ENCODE peak calls at places on chromosome 17, in nine cellular contexts. One of them, this sample, is unnamed.

GRCh38 chr17:7912927-7913524 is 3.1 kb downstream of the RNF227 start:
- DNase-seq in uterus: no peak
- DNase-seq in sigmoid colon: no peak
- DNase-seq in body of pancreas: peak
- DNase-seq in stomach: no peak
- DNase-seq in A549: peak
- DNase-seq in ovary: no peak
- DNase-seq in prostate gland: peak
- DNase-seq in esophagus muscularis mucosa: no peak
- DNase-seq in this sample: peak

GRCh38 chr17:17685775-17686291 is 4.6 kb downstream of the RAI1 start:
- DNase-seq in body of pancreas: peak
- DNase-seq in sigmoid colon: no peak
- DNase-seq in stomach: peak
- DNase-seq in ovary: peak
- DNase-seq in esophagus muscularis mucosa: no peak
- DNase-seq in uterus: no peak
- DNase-seq in A549: peak
- DNase-seq in prostate gland: peak
- DNase-seq in this sample: peak

GRCh38 chr17:37067555-37068111 is 118.9 kb downstream of the AATF start:
- DNase-seq in ovary: peak
- DNase-seq in uterus: no peak
- DNase-seq in body of pancreas: peak
- DNase-seq in sigmoid colon: peak
- DNase-seq in A549: peak
- DNase-seq in esophagus muscularis mucosa: no peak
- DNase-seq in stomach: peak
- DNase-seq in prostate gland: peak
- DNase-seq in this sample: no peak

GRCh38 chr17:43018932-43019331 is 3.3 kb downstream of the VAT1 start:
- DNase-seq in stomach: no peak
- DNase-seq in sigmoid colon: no peak
- DNase-seq in uterus: no peak
- DNase-seq in ovary: no peak
- DNase-seq in prostate gland: no peak
- DNase-seq in body of pancreas: no peak
- DNase-seq in A549: no peak
- DNase-seq in esophagus muscularis mucosa: no peak
- DNase-seq in this sample: no peak

GRCh38 chr17:59254742-59255141 is 34.4 kb downstream of the GDPD1 start:
- DNase-seq in prostate gland: no peak
- DNase-seq in esophagus muscularis mucosa: no peak
- DNase-seq in A549: no peak
- DNase-seq in ovary: no peak
- DNase-seq in uterus: no peak
- DNase-seq in sigmoid colon: no peak
- DNase-seq in body of pancreas: no peak
- DNase-seq in stomach: no peak
- DNase-seq in this sample: no peak

GRCh38 chr17:82384730-82385429 is 13.3 kb downstream of the UTS2R start:
- DNase-seq in sigmoid colon: no peak
- DNase-seq in A549: peak
- DNase-seq in ovary: no peak
- DNase-seq in stomach: peak
- DNase-seq in prostate gland: peak
- DNase-seq in uterus: no peak
- DNase-seq in body of pancreas: peak
- DNase-seq in esophagus muscularis mucosa: no peak
- DNase-seq in this sample: peak

GRCh38 chr17:73304438-73304837 is 7.4 kb downstream of the CDC42EP4 start:
- DNase-seq in body of pancreas: no peak
- DNase-seq in stomach: no peak
- DNase-seq in A549: no peak
- DNase-seq in esophagus muscularis mucosa: no peak
- DNase-seq in sigmoid colon: no peak
- DNase-seq in prostate gland: no peak
- DNase-seq in ovary: no peak
- DNase-seq in uterus: no peak
- DNase-seq in this sample: no peak

GRCh38 chr17:82750241-82750905 is 1.5 kb upstream of the TBCD start:
- DNase-seq in sigmoid colon: no peak
- DNase-seq in body of pancreas: no peak
- DNase-seq in uterus: no peak
- DNase-seq in esophagus muscularis mucosa: no peak
- DNase-seq in prostate gland: no peak
- DNase-seq in ovary: peak
- DNase-seq in A549: no peak
- DNase-seq in stomach: no peak
- DNase-seq in this sample: no peak

GRCh38 chr17:58327363-58328194 is 1.0 kb downstream of the TSPOAP1 start:
- DNase-seq in stomach: no peak
- DNase-seq in ovary: peak
- DNase-seq in esophagus muscularis mucosa: no peak
- DNase-seq in sigmoid colon: no peak
- DNase-seq in prostate gland: no peak
- DNase-seq in A549: no peak
- DNase-seq in body of pancreas: no peak
- DNase-seq in uterus: no peak
- DNase-seq in this sample: no peak

GRCh38 chr17:54903375-54903774 is 2.7 kb downstream of the TOM1L1 start:
- DNase-seq in prostate gland: peak
- DNase-seq in stomach: peak
- DNase-seq in ovary: peak
- DNase-seq in uterus: no peak
- DNase-seq in esophagus muscularis mucosa: no peak
- DNase-seq in sigmoid colon: no peak
- DNase-seq in body of pancreas: peak
- DNase-seq in A549: peak
- DNase-seq in this sample: peak

GRCh38 chr17:81667754-81668153 is 1.2 kb downstream of the CCDC137 start:
- DNase-seq in stomach: no peak
- DNase-seq in prostate gland: peak
- DNase-seq in uterus: no peak
- DNase-seq in A549: no peak
- DNase-seq in esophagus muscularis mucosa: no peak
- DNase-seq in body of pancreas: no peak
- DNase-seq in ovary: no peak
- DNase-seq in sigmoid colon: no peak
- DNase-seq in this sample: no peak

GRCh38 chr17:73415782-73416181 is 104.0 kb upstream of the CDC42EP4 start:
- DNase-seq in A549: no peak
- DNase-seq in ovary: no peak
- DNase-seq in uterus: no peak
- DNase-seq in sigmoid colon: no peak
- DNase-seq in prostate gland: no peak
- DNase-seq in esophagus muscularis mucosa: no peak
- DNase-seq in stomach: no peak
- DNase-seq in body of pancreas: no peak
- DNase-seq in this sample: no peak

GRCh38 chr17:74008196-74008595 is 195.3 kb upstream of the RPL38 start:
- DNase-seq in uterus: no peak
- DNase-seq in sigmoid colon: no peak
- DNase-seq in body of pancreas: no peak
- DNase-seq in A549: peak
- DNase-seq in esophagus muscularis mucosa: no peak
- DNase-seq in ovary: no peak
- DNase-seq in prostate gland: no peak
- DNase-seq in stomach: no peak
- DNase-seq in this sample: peak

GRCh38 chr17:64259922-64260321 is 3.1 kb downstream of the TEX2 start:
- DNase-seq in sigmoid colon: no peak
- DNase-seq in ovary: no peak
- DNase-seq in body of pancreas: peak
- DNase-seq in A549: no peak
- DNase-seq in uterus: no peak
- DNase-seq in esophagus muscularis mucosa: no peak
- DNase-seq in stomach: no peak
- DNase-seq in prostate gland: no peak
- DNase-seq in this sample: peak

DNA sequence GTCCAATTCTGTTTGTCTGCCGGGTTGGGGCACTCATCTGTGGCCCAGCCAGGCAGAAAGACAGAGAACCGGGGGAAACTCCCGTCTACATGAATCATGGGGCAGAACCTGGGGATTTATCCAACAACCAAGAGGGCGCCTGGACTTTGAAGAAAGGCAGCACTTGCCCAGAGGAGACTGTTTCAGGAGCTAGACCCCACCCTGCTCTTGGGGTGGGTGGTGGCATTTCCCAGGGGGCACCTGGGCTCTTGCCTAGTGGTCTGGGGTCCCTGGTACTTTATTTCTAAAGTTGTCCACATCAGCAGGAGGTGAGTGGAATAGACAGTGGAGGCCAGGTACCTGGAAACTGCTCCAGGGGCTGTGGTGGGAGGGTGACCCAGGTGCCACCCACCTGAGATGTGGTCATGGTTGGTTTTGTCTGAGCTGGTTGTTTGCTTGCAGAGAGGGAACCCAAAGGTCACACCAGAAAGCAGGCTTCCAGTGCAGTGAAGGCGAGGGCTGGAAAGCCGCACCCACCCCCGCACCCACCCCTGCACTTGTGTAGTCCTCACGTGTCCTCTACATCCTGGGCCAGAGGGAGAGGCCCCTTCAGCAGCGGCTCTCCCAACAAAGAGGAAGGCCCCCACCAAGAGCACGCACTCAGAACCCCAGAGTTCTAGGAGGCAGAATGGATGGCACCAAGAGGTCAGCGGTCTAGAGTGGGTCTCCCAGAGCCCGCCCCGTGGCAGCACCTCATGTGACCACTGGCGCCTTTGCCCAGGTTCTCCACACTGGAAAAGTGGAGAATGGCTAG is 92.5 kb upstream of the CBX4 start:
- DNase-seq in stomach: no peak
- DNase-seq in A549: no peak
- DNase-seq in body of pancreas: no peak
- DNase-seq in ovary: no peak
- DNase-seq in uterus: no peak
- DNase-seq in prostate gland: no peak
- DNase-seq in sigmoid colon: no peak
- DNase-seq in esophagus muscularis mucosa: no peak
- DNase-seq in this sample: no peak
- TF ChIP-seq POLR2A in stomach: no peak
- TF ChIP-seq POLR2A in A549: no peak
- TF ChIP-seq POLR2A in body of pancreas: no peak
- TF ChIP-seq POLR2A in ovary: no peak
- TF ChIP-seq POLR2A in uterus: no peak
- TF ChIP-seq POLR2A in prostate gland: no peak
- TF ChIP-seq POLR2A in sigmoid colon: no peak
- TF ChIP-seq POLR2A in esophagus muscularis mucosa: no peak
- TF ChIP-seq POLR2A in this sample: no peak

DNA sequence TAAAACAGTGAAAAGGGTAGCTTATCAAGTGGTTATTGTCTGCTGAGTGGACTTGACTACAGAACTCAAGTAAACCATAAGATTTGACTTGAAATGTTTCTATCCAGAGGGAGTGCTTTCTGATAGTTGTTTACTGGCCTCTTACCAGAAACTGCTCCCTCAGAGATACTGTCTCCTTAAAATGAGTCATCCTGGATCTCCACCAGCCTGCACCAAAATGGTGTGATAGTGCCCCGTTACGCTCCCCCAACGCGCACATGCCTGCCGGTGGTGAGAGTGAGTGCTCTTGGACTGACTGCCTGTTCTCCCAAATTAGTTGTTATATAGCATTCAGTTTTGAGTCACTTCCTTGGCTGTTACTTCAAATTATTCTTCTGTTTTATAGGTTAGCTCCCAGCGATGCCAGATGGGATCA is 22.9 kb downstream of the PRCD start:
- DNase-seq in A549: no peak
- DNase-seq in sigmoid colon: no peak
- DNase-seq in uterus: peak
- DNase-seq in body of pancreas: no peak
- DNase-seq in esophagus muscularis mucosa: no peak
- DNase-seq in ovary: peak
- DNase-seq in stomach: no peak
- DNase-seq in prostate gland: no peak
- DNase-seq in this sample: no peak
- H3K4me3 ChIP-seq in A549: no peak
- H3K4me3 ChIP-seq in sigmoid colon: no peak
- H3K4me3 ChIP-seq in uterus: no peak
- H3K4me3 ChIP-seq in body of pancreas: no peak
- H3K4me3 ChIP-seq in esophagus muscularis mucosa: no peak
- H3K4me3 ChIP-seq in ovary: no peak
- H3K4me3 ChIP-seq in stomach: no peak
- H3K4me3 ChIP-seq in prostate gland: no peak
- H3K4me3 ChIP-seq in this sample: no peak

GRCh38 chr17:1067282-1067956 is 70.5 kb downstream of the TIMM22 start:
- DNase-seq in ovary: no peak
- DNase-seq in prostate gland: no peak
- DNase-seq in A549: peak
- DNase-seq in body of pancreas: no peak
- DNase-seq in esophagus muscularis mucosa: no peak
- DNase-seq in uterus: no peak
- DNase-seq in sigmoid colon: no peak
- DNase-seq in stomach: peak
- DNase-seq in this sample: no peak
- TF ChIP-seq POLR2A in ovary: no peak
- TF ChIP-seq POLR2A in prostate gland: no peak
- TF ChIP-seq POLR2A in A549: no peak
- TF ChIP-seq POLR2A in body of pancreas: no peak
- TF ChIP-seq POLR2A in esophagus muscularis mucosa: no peak
- TF ChIP-seq POLR2A in uterus: no peak
- TF ChIP-seq POLR2A in sigmoid colon: no peak
- TF ChIP-seq POLR2A in stomach: no peak
- TF ChIP-seq POLR2A in this sample: no peak

DNA sequence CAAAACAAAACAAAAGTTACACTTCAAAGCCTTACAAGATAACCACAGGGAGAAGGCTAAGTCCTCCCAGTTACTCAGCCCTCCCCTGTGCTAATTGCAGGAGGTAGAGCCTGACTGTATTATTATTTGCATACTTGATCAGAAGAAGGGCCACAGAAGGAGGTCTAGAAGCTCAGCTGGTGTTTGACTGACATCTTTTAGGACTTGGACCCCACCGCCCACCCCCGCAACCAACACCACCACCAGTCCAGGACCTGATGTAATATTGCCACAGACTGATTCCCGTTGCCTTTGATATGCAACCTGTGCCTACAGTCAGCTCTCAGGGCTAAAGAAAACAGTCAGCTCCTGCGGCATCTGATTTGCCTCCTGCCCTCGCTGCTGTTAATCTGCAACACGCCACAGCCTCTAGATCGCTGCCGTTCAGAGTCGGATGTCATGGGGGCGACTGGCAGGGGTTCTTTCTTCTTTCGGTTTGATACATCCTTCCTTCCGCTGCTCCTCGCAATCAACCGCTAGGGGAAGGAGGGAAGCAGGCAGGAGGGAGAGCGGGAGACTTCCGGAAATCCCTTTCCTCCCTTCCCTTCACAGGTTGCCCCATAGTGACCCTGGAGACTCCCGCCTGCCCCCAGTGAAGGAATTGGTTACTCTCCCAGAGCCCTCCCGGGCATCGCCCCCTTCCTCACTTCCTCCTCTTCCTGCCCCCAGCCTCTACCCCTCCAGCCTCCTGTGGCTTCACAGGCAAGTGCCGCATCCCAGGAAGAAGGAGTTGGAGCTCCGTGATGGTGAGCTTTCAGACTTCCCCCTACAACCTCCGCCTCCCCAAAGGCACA is 90.5 kb upstream of the SOX9 start:
- DNase-seq in prostate gland: no peak
- DNase-seq in A549: peak
- DNase-seq in ovary: no peak
- DNase-seq in uterus: peak
- DNase-seq in body of pancreas: peak
- DNase-seq in stomach: peak
- DNase-seq in esophagus muscularis mucosa: no peak
- DNase-seq in sigmoid colon: no peak
- DNase-seq in this sample: peak
- H3K4me3 ChIP-seq in prostate gland: peak
- H3K4me3 ChIP-seq in A549: peak
- H3K4me3 ChIP-seq in ovary: peak
- H3K4me3 ChIP-seq in uterus: peak
- H3K4me3 ChIP-seq in body of pancreas: peak
- H3K4me3 ChIP-seq in stomach: peak
- H3K4me3 ChIP-seq in esophagus muscularis mucosa: peak
- H3K4me3 ChIP-seq in sigmoid colon: peak
- H3K4me3 ChIP-seq in this sample: peak